ENCODE peak calls at places on chromosome 17, in four cellular contexts. A is cardiac fibroblast, E is GM10248, H is bronchial epithelial cell. S is an unnamed sample.

GRCh38 chr17:5877948-5878347 is 192.2 kb upstream of the WSCD1 start:
- DNase-seq in H (no peak), A (no peak), E (no peak), S (no peak)

GRCh38 chr17:62093188-62094155 is 28.4 kb upstream of the MED13 start:
- DNase-seq in A (peak; percentile 54), H (peak; percentile 99), E (peak; percentile 75), S (no peak)

GRCh38 chr17:67532326-67532871 is 155.3 kb downstream of the PITPNC1 start:
- DNase-seq in A (no peak), H (no peak), E (no peak), S (no peak)

GRCh38 chr17:83193336-83194188 is 114.2 kb downstream of the METRNL start:
- DNase-seq in E (no peak), A (no peak), H (no peak), S (no peak)

GRCh38 chr17:42171831-42172230 is 9.1 kb downstream of the KCNH4 start:
- DNase-seq in E (no peak), H (peak; percentile 75), A (no peak), S (no peak)

GRCh38 chr17:36124879-36125824 is 21.5 kb downstream of the CCL4 start:
- DNase-seq in E (no peak), H (no peak), A (no peak), S (no peak)

GRCh38 chr17:30552994-30553565 is 75.9 kb downstream of the GOSR1 start:
- DNase-seq in E (no peak), H (no peak), A (no peak), S (no peak)

GRCh38 chr17:35293151-35293837 is 50.4 kb downstream of the SLFN5 start:
- DNase-seq in A (no peak), H (no peak), E (no peak), S (no peak)

GRCh38 chr17:26818736-26819135 is 475.2 kb upstream of the WSB1 start:
- DNase-seq in E (no peak), A (peak; percentile 2), H (peak; percentile 36), S (no peak)

GRCh38 chr17:207775-208174 is 26.3 kb upstream of the DOC2B start:
- DNase-seq in H (no peak), E (no peak), A (no peak), S (no peak)

GRCh38 chr17:82737981-82738877 is 2.8 kb downstream of the FN3K start:
- DNase-seq in H (no peak), E (no peak), A (peak; percentile 66), S (no peak)

GRCh38 chr17:15038656-15039055 is 226.5 kb downstream of the PMP22 start:
- DNase-seq in A (no peak), E (no peak), H (peak; percentile 87), S (no peak)
- TF ChIP-seq CTCF in A (no peak), E (no peak), H (no peak), S (no peak)

GRCh38 chr17:4503283-4504005 is 4.8 kb downstream of the SPNS2 start:
- DNase-seq in H (no peak), A (no peak), E (no peak), S (no peak)

GRCh38 chr17:4499431-4500187 is 928 bp downstream of the SPNS2 start:
- DNase-seq in A (no peak), H (no peak), E (no peak), S (peak; percentile 19)

GRCh38 chr17:4502466-4503154 is 3.9 kb downstream of the SPNS2 start:
- DNase-seq in E (no peak), A (no peak), H (no peak), S (no peak)

GRCh38 chr17:4500188-4500565 is 1.5 kb downstream of the SPNS2 start:
- DNase-seq in H (no peak), E (no peak), A (no peak), S (no peak)

GRCh38 chr17:4501295-4501949 is 2.7 kb downstream of the SPNS2 start:
- DNase-seq in E (no peak), A (no peak), H (no peak), S (no peak)
- TF ChIP-seq CTCF in E (no peak), A (no peak), H (no peak), S (no peak)

DNA sequence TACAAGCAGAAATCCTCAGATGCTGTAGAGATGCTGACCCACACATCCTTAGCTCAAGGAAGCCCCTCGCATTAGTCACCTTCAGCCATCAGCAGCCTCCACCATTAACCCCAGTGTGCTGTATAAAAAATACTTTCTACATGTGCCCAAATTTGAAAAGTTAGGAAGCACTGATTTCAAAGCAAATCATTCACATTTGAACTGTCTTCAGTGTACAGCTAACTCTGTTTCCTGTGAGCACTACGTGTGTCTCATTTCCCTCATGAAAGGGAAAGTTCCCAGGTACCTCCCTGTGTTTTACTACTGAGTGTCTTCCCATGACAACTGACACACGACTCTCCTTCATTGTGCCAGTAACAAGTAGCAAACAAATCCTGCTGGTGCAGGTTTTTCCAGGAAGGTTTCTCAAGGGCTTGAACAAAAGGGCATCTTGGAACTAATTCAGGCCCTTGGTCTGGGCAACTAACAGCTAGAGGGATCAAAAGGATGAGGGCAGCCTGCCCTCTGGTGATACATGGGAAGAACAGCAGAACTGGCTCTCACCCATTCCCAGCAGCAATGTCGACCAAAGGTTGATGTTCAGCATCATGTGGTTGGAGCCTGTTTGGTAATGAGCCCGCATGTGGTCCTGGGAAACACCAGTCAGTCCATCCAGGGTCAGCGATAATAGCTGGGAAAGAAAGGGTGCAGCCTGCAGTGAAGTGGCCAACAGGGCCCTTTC is 4.0 kb downstream of the SLC35B1 start:
- DNase-seq in E (no peak), A (peak; percentile 71), H (peak; percentile 36), S (peak; percentile 12)
- TF ChIP-seq CTCF in E (peak; percentile 69), A (peak; percentile 53), H (peak; percentile 73), S (peak; percentile 56)

DNA sequence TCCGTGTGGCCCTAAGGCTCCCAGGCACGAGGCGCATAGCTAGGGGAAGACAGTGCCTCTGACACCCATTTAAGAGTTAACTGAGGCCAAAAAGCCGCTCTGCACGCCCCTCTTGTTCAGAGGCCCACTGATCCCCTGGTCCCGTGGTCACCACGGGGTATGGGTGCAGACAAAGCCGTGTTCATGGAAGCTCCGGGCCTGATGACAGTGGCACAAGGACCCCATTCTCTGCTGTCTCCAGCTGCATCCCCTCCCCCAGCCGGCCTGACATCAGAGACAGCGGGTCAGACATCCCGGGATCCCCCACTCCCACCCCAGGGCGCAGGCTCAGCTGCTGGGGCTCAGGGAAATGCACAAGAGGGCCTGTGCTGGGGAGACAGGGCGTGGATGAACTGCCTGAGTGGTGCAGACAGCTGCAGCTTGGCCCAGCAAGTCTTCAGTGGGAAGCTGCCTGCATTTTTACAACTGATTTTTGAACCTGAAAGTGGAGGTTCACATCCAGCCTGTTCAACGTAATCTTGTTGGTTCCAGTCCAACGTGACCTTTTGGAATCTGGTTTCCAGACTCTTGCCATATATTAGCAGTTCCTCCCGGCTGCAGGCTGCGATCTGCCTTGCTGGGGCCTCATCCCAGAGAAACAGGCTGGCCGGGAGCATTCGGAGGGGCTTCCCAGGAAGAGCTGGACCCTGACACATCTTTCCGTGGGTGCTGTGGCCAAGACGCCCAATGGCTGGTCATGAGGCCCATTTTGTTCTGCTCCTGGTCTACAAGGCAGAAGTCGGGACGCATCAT is 9.7 kb upstream of the BAHCC1 start:
- DNase-seq in A (peak; percentile 40), E (no peak), H (no peak), S (peak; percentile 72)
- TF ChIP-seq CTCF in A (no peak), E (no peak), H (no peak), S (no peak)

GRCh38 chr17:17496189-17497064 is at the start of gene RASD1:
- DNase-seq in E (peak; percentile 95), H (peak; percentile 56), A (peak; percentile 94), S (peak; percentile 77)

GRCh38 chr17:17497845-17498520 is 1.8 kb upstream of the RASD1 start:
- DNase-seq in H (no peak), A (no peak), E (no peak), S (no peak)

GRCh38 chr17:17495448-17496188 is 577 bp downstream of the RASD1 start:
- DNase-seq in A (peak; percentile 39), E (peak; percentile 57), H (peak; percentile 8), S (peak; percentile 22)

GRCh38 chr17:17498606-17499301 is 2.6 kb upstream of the RASD1 start:
- DNase-seq in H (no peak), E (no peak), A (no peak), S (no peak)

GRCh38 chr17:17497065-17497844 is 1.1 kb upstream of the RASD1 start:
- DNase-seq in E (no peak), A (no peak), H (no peak), S (no peak)
- TF ChIP-seq CTCF in E (no peak), A (no peak), H (no peak), S (no peak)

GRCh38 chr17:39165178-39165843 is 650 bp downstream of the ARL5C start:
- DNase-seq in E (no peak), A (no peak), H (no peak), S (no peak)

GRCh38 chr17:39166437-39167335 is 725 bp upstream of the ARL5C start:
- DNase-seq in H (peak; percentile 42), E (no peak), A (no peak), S (no peak)

GRCh38 chr17:39161967-39162366 is 4.0 kb downstream of the ARL5C start:
- DNase-seq in E (no peak), H (no peak), A (no peak), S (no peak)

GRCh38 chr17:39165844-39166349 is at the start of gene ARL5C:
- DNase-seq in H (no peak), E (no peak), A (no peak), S (no peak)

GRCh38 chr17:39164675-39165143 is 1.3 kb downstream of the ARL5C start:
- DNase-seq in E (peak; percentile 97), A (peak; percentile 95), H (peak; percentile 69), S (peak; percentile 73)
- TF ChIP-seq CTCF in E (peak; percentile 75), A (peak; percentile 91), H (peak; percentile 97), S (peak; percentile 80)

DNA sequence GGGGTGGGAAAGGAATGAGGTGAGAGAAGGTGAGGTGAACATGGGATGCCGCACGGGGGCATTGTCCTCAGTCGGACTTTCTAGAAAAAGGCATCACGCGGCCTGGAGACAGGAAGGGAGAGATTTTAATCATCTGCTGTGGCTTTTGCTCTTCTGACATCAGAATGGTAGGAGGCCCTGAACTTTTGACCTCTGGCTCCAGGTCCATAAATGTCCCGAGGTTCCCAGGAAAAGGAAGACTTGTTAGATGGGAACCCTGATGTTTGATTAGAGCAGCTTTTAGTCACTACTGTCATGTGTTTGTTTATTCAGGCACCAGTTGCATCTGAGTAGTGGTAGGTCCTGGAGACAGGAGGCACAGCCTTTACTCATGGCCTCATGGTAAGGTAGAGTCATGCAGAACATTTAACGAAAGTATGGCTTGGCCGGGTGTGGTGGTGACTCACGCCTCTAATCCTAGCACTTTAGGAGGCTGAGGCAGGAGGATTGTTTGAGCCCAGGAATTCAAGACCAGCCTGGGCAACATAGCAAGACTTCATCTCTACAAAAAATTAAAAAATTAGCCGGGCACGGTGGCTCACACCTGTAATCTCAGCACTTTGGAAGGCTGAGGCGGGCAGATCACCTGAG is 203.1 kb downstream of the MSI2 start:
- DNase-seq in A (peak; percentile 48), E (no peak), H (peak; percentile 53), S (no peak)
- TF ChIP-seq CTCF in A (no peak), E (peak; percentile 33), H (no peak), S (no peak)